ENCODE peak calls at places on chromosomes 2 and 18, in seven cellular contexts. X is stomach, Z is RWPE2, F is body of pancreas, K is mesendoderm, W is neural progenitor cell, I is WERI-Rb-1. L is an unnamed sample.
A peak's percentile ranks its signal among the peaks of the same experiment; 100 is the strongest.

GRCh38 chr18:10128906-10129305 is 215.1 kb downstream of the VAPA start:
- DNase-seq in I (no peak), Z (no peak), W (no peak), F (no peak), X (no peak), K (peak; percentile 65), L (no peak)

GRCh38 chr18:28715206-28715605 is 538.3 kb upstream of the CDH2 start:
- DNase-seq in Z (no peak), W (no peak), F (no peak), I (no peak), X (no peak), K (no peak), L (no peak)

GRCh38 chr2:185374878-185375277 is 363.7 kb upstream of the FSIP2 start:
- DNase-seq in K (no peak), X (no peak), F (no peak), Z (no peak), I (no peak), W (no peak), L (no peak)

GRCh38 chr2:232333361-232334135 is 45.0 kb upstream of the ALPP start:
- DNase-seq in K (peak; percentile 52), Z (peak; percentile 68), W (peak; percentile 40), F (peak; percentile 12), X (no peak), I (peak; percentile 52), L (no peak)

GRCh38 chr2:52402128-52402527 is 1365.5 kb upstream of the CHAC2 start:
- DNase-seq in X (no peak), I (no peak), W (no peak), K (no peak), F (peak; percentile 64), Z (no peak), L (no peak)

GRCh38 chr2:6934758-6935638 is 17.8 kb downstream of the RNF144A start:
- DNase-seq in Z (no peak), K (peak; percentile 18), F (no peak), I (no peak), W (no peak), X (no peak), L (no peak)

GRCh38 chr18:63590368-63590767 is 3.2 kb downstream of the SERPINB13 start:
- DNase-seq in F (no peak), W (no peak), Z (no peak), X (no peak), I (no peak), K (no peak), L (no peak)

GRCh38 chr2:139159177-139159576 is 379.0 kb upstream of the NXPH2 start:
- DNase-seq in I (no peak), W (no peak), K (no peak), F (no peak), X (no peak), Z (no peak), L (no peak)

GRCh38 chr2:171745141-171745540 is 57.9 kb downstream of the DYNC1I2 start:
- DNase-seq in I (no peak), X (no peak), K (no peak), W (no peak), F (no peak), Z (no peak), L (no peak)

GRCh38 chr2:161141033-161141432 is 19.2 kb upstream of the TANK start:
- DNase-seq in Z (no peak), F (no peak), W (no peak), X (no peak), K (no peak), I (no peak), L (no peak)

GRCh38 chr2:215796160-215796559 is 217.2 kb downstream of the MREG start:
- DNase-seq in I (no peak), X (peak; percentile 31), W (no peak), F (no peak), Z (no peak), K (no peak), L (no peak)

GRCh38 chr2:233414777-233415570 is 60.7 kb downstream of the DGKD start:
- DNase-seq in X (peak; percentile 65), W (no peak), F (no peak), I (no peak), K (no peak), Z (no peak), L (no peak)

GRCh38 chr2:240432430-240432819 is 3.0 kb upstream of the GPC1 start:
- DNase-seq in F (no peak), K (no peak), I (peak; percentile 5), W (no peak), Z (no peak), X (peak; percentile 15), L (peak; percentile 46)

GRCh38 chr2:8654483-8654882 is 27.4 kb upstream of the ID2 start:
- DNase-seq in X (no peak), I (no peak), Z (no peak), F (no peak), W (no peak), K (no peak), L (no peak)

GRCh38 chr18:55768255-55768654 is 180.3 kb upstream of the TCF4 start:
- DNase-seq in Z (no peak), X (no peak), F (no peak), K (peak; percentile 97), W (no peak), I (no peak), L (no peak)

GRCh38 chr2:40287815-40288214 is 164.1 kb downstream of the SLC8A1 start:
- DNase-seq in I (no peak), F (no peak), Z (no peak), K (peak; percentile 13), X (no peak), W (no peak), L (no peak)

GRCh38 chr2:29013046-29013780 is 32.1 kb downstream of the TOGARAM2 start:
- DNase-seq in X (no peak), Z (no peak), F (no peak), I (no peak), W (no peak), K (no peak), L (no peak)

GRCh38 chr18:12911025-12911927 is 27.2 kb upstream of the PTPN2 start:
- DNase-seq in W (no peak), Z (no peak), I (no peak), F (no peak), K (peak; percentile 4), X (no peak), L (no peak)

GRCh38 chr2:240234503-240234951 is 94.1 kb upstream of the OTOS start:
- DNase-seq in K (no peak), W (no peak), F (peak; percentile 13), X (no peak), Z (no peak), I (no peak), L (peak; percentile 70)

GRCh38 chr2:55155764-55156221 is 76.3 kb downstream of the CLHC1 start:
- DNase-seq in K (no peak), W (no peak), I (no peak), F (no peak), X (no peak), Z (no peak), L (no peak)
- H3K4me3 ChIP-seq in K (no peak overlapping the region), W (no peak overlapping the region), I (no peak overlapping the region), F (no peak overlapping the region), X (no peak overlapping the region), Z (no peak overlapping the region), L (peak overlapping the region; percentile 7)

GRCh38 chr2:174563530-174564282 is 33.9 kb downstream of the WIPF1 start:
- DNase-seq in K (no peak), I (no peak), F (peak; percentile 45), Z (no peak), X (no peak), W (no peak), L (no peak)
- H3K27ac ChIP-seq in K (no peak overlapping the region), I (no peak overlapping the region), F (peak overlapping the region; percentile 24), Z (no peak overlapping the region), X (no peak overlapping the region), W (no peak overlapping the region), L (no peak overlapping the region)

GRCh38 chr2:19355416-19355821 is 3.0 kb downstream of the OSR1 start:
- DNase-seq in X (no peak), K (no peak), I (no peak), Z (no peak), F (no peak), W (no peak), L (no peak)
- H3K4me3 ChIP-seq in X (peak overlapping the region; percentile 65), K (no peak overlapping the region), I (no peak overlapping the region), Z (no peak overlapping the region), F (no peak overlapping the region), W (no peak overlapping the region), L (peak overlapping the region; percentile 80)

GRCh38 chr2:191202881-191203397 is 42.3 kb upstream of the MYO1B start:
- DNase-seq in X (no peak), I (no peak), W (no peak), F (no peak), K (no peak), Z (no peak), L (no peak)
- H3K27ac ChIP-seq in X (peak overlapping the region; percentile 38), I (no peak overlapping the region), W (no peak overlapping the region), F (peak overlapping the region; percentile 77), K (no peak overlapping the region), Z (peak overlapping the region; percentile 100), L (peak overlapping the region; percentile 1)

DNA sequence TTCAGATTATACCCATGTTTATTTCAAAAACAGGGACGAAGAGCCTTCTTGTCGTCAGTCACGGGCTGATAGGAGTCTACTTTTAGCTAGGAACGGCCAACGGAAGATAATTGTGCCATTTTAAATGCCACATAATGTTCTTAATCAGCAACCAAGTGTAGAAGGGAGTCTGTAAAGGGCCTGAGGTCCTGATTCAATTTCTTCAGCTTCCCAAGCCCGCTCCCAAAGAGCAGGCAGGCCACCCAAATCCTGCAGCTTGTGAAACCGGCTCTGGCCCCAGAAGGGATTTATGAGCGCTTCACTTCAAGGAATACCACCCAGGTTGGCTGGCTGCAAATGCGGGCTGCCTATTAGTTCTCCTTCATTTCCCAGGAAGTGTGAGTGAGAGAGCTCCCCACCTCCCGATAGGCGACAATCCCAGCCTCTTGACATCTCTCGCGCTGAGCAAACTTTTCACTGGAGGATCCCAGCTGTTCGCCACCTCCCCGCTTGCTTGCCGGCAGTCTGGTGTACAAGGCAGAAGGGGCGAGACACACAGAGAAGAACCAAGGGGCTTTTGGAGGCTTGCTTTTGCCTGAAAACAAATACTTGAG is 272.9 kb downstream of the CDH20 start:
- DNase-seq in K (peak; percentile 94), W (peak; percentile 94), F (no peak), I (peak; percentile 17), Z (no peak), X (no peak), L (no peak)
- H3K4me3 ChIP-seq in K (peak overlapping the region; percentile 2), W (peak overlapping the region; percentile 32), F (no peak overlapping the region), I (no peak overlapping the region), Z (peak overlapping the region; percentile 43), X (peak overlapping the region; percentile 9), L (peak overlapping the region; percentile 46)

DNA sequence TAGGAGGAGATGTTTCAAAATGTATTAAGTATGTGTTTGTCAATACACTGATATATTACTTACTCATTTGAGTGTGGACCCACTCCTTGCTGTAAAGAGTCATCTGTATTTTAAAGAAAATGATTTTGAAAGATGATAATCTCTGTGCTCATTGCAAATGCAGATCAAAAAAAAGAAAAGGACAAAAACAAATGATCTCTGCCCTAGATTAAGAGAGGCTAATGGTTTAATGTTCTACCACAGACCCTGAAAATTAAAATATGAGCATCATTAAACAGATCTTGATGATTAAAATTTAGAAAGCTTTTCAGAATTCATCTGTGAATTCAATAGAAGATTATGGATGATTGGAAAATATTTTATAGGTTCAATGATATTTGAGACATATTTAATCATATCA is 136.5 kb downstream of the CNTNAP5 start:
- DNase-seq in X (no peak), W (no peak), Z (no peak), K (no peak), F (no peak), I (no peak), L (no peak)
- H3K27ac ChIP-seq in X (no peak overlapping the region), W (no peak overlapping the region), Z (no peak overlapping the region), K (no peak overlapping the region), F (no peak overlapping the region), I (no peak overlapping the region), L (no peak overlapping the region)